ENCODE peak calls at places on chromosomes 4 and X, in nine cellular contexts. B is foreskin fibroblast; O is NCI-H1694 treated with DMSO at 0.1 percent for 48 hours; F is GM13976; D is lower leg skin; P is stimulated activated CD8-positive, alpha-beta memory T cell treated with anti-CD3 and anti-CD28 coated beads, Interleukin-15, amount 100 ng/mL, for 1 hour; N is AG10803; Z is IMR-90; S is Kasumi-1. K is an unnamed sample.
A peak's percentile ranks its signal among the peaks of the same experiment; 100 is the strongest.

GRCh38 chr4:46211406-46211805 is 87.6 kb upstream of the GABRG1 start:
- DNase-seq in B (no peak), O (no peak), F (no peak), D (no peak), P (no peak), N (no peak), Z (no peak), S (no peak), K (no peak)

GRCh38 chr4:16067515-16067914 is 16.3 kb downstream of the PROM1 start:
- DNase-seq in B (no peak), O (no peak), F (no peak), D (no peak), P (no peak), N (no peak), Z (no peak), S (no peak), K (no peak)

GRCh38 chr4:30717208-30718020 is 2.8 kb upstream of the PCDH7 start:
- DNase-seq in B (peak; percentile 51), O (peak; percentile 1), F (peak; percentile 55), D (no peak), P (no peak), N (peak; percentile 16), Z (peak; percentile 70), S (peak; percentile 95), K (no peak)

GRCh38 chr4:42710329-42710728 is 53.4 kb upstream of the ATP8A1 start:
- DNase-seq in B (no peak), O (no peak), F (no peak), D (no peak), P (no peak), N (no peak), Z (no peak), S (no peak), K (no peak)

GRCh38 chrX:74420194-74421035 is 878 bp upstream of the SLC16A2 start:
- DNase-seq in B (peak; percentile 65), O (peak; percentile 27), F (no peak), D (peak; percentile 34), P (no peak), N (peak; percentile 76), Z (peak; percentile 48), S (peak; percentile 11), K (no peak)

GRCh38 chrX:18884916-18885315 is 99.0 kb downstream of the PHKA2 start:
- DNase-seq in B (no peak), O (no peak), F (no peak), D (no peak), P (no peak), N (no peak), Z (peak; percentile 5), S (no peak), K (no peak)

GRCh38 chrX:3748052-3748559 is 34.7 kb upstream of the PRKX start:
- DNase-seq in B (no peak), O (no peak), F (no peak), D (no peak), P (no peak), N (no peak), Z (no peak), S (no peak), K (no peak)

GRCh38 chr4:48295116-48295515 is 25.5 kb upstream of the TEC start:
- DNase-seq in B (no peak), O (no peak), F (no peak), D (no peak), P (no peak), N (peak; percentile 33), Z (no peak), S (no peak), K (no peak)

GRCh38 chr4:82811838-82812672 is 13.5 kb upstream of the SCD5 start:
- DNase-seq in B (no peak), O (no peak), F (no peak), D (no peak), P (no peak), N (no peak), Z (peak; percentile 41), S (no peak), K (no peak)

GRCh38 chr4:25330905-25331816 is 18.6 kb downstream of the ZCCHC4 start:
- DNase-seq in B (no peak), O (no peak), F (peak; percentile 31), D (no peak), P (no peak), N (no peak), Z (no peak), S (no peak), K (no peak)

GRCh38 chr4:153782567-153782966 is 6.3 kb downstream of the SFRP2 start:
- DNase-seq in B (peak; percentile 54), O (no peak), F (no peak), D (no peak), P (no peak), N (peak; percentile 21), Z (no peak), S (no peak), K (no peak)

GRCh38 chr4:75584067-75584466 is 28.2 kb downstream of the ODAPH start:
- DNase-seq in B (no peak), O (no peak), F (no peak), D (no peak), P (no peak), N (no peak), Z (no peak), S (no peak), K (no peak)

K was measured in BJ.